ENCODE peak calls at places on chromosomes 3 and 15, in four cellular contexts. A is CD8-positive, alpha-beta T cell; F is Panc1; L is CD4-positive, alpha-beta T cell. Q is an unnamed sample.

GRCh38 chr3:111874177-111874820 is 15.2 kb downstream of the PHLDB2 start:
- DNase-seq in A (no peak), L (no peak), F (no peak), Q (no peak)

GRCh38 chr3:98540346-98540745 is 8.6 kb downstream of the GPR15 start:
- DNase-seq in F (no peak), A (no peak), L (no peak), Q (no peak)

GRCh38 chr15:71294636-71295241 is 179.5 kb downstream of the THSD4 start:
- DNase-seq in A (no peak), L (no peak), F (no peak), Q (no peak)

GRCh38 chr3:130759692-130760338 is 13.2 kb upstream of the PIK3R4 start:
- DNase-seq in L (peak; percentile 32), A (peak; percentile 16), F (peak; percentile 41), Q (no peak)

GRCh38 chr3:7305561-7305960 is 444.6 kb downstream of the GRM7 start:
- DNase-seq in A (no peak), F (no peak), L (no peak), Q (no peak)

GRCh38 chr15:29736745-29737023 is 85.6 kb downstream of the TJP1 start:
- DNase-seq in L (no peak), A (no peak), F (no peak), Q (no peak)

GRCh38 chr15:69756440-69756839 is 303.8 kb downstream of the RPLP1 start:
- DNase-seq in L (no peak), A (no peak), F (no peak), Q (no peak)

GRCh38 chr3:57078366-57079220 is 18.1 kb downstream of the SPATA12 start:
- DNase-seq in L (no peak), F (no peak), A (no peak), Q (peak; percentile 54)

GRCh38 chr15:78437107-78437761 is 782 bp upstream of the IREB2 start:
- DNase-seq in A (no peak), F (no peak), L (no peak), Q (no peak)

GRCh38 chr3:65411367-65411766 is 627.4 kb downstream of the MAGI1 start:
- DNase-seq in L (no peak), A (no peak), F (no peak), Q (no peak)

GRCh38 chr3:65408531-65409181 is 630.1 kb downstream of the MAGI1 start:
- DNase-seq in F (no peak), L (no peak), A (no peak), Q (no peak)

GRCh38 chr3:65412591-65412990 is 626.1 kb downstream of the MAGI1 start:
- DNase-seq in F (no peak), A (no peak), L (no peak), Q (no peak)
- TF ChIP-seq CTCF in F (no peak), A (no peak), L (no peak), Q (peak; percentile 16)

DNA sequence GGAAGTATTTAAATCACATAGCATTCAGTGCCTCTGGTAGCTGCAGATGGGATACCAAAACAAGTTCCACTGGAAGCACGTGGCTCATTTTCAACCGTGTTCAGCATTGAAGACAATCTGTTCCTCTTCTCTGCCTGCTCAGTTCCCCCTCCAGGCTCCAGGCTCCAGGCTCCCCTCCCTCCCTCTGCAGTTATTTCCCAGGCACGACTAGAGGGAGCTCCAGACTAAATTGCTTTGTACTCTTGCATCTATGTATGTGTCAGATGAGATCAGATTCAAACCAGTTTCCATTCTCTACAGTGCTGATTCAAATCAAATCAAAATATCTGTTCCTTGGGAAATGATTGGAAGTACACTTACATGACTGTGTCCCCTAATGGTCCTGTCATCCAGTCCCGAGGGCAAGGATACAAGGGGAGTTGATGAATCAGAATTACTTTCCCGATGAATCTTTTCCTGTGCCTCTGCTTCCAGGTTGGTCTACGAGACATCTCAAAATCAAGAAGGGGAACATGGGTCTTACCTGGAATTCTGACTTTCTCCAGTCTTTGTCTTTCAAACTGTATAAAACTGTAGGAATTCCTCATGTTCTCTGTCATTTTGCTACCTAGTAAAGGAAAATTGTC is 600.5 kb downstream of the EDEM1 start:
- DNase-seq in F (no peak), A (no peak), L (no peak), Q (peak; percentile 22)
- TF ChIP-seq CTCF in F (no peak), A (no peak), L (no peak), Q (no peak)

DNA sequence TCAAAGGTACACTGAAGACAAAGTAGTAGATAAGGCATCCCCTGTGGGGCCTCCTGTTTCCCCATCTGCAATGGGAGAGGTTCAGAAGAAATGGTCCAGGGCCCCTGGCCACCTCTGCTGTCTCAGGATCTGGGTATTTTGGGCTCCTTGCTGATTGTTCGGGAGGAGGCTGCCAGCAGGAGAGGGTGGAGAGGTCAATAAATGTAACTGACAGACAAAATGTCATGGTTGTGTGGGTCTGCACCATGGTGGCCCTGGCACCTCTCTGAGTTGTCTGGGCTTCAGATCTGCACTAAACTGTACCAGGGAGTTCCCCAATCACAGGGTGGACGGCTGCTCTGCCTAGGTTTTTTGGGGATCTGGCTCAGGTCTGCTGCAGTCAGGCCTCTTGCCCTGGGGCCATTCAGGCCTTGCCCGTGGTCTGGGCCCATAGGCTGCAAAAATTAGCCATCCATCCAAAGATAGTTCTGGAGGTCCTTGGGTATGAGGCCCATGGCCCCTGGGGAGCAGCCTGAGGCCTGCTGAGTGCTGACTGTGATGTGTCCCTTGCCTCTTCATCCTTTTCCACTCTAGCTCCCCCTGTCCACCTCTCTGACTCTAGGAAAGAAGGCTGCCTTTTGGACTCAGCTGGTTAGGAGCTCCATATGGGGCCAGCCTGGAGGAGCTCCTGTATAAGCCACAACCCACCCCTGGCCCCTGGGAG is 7.5 kb downstream of the NBEAL2 start:
- DNase-seq in L (no peak), A (no peak), F (no peak), Q (peak; percentile 80)
- TF ChIP-seq CTCF in L (no peak), A (no peak), F (no peak), Q (no peak)

GRCh38 chr3:133494469-133494868 is 79.0 kb upstream of the CDV3 start:
- DNase-seq in L (no peak), F (no peak), A (no peak), Q (no peak)
- TF ChIP-seq CTCF in L (no peak), F (no peak), A (no peak), Q (no peak)

GRCh38 chr15:22989576-22990477 is 9.7 kb upstream of the CYFIP1 start:
- DNase-seq in A (no peak), L (no peak), F (no peak), Q (no peak)
- TF ChIP-seq CTCF in A (no peak), L (no peak), F (no peak), Q (no peak)

Q was measured in D721Med.